ENCODE peak calls at places on chromosome 18, in seven cellular contexts. P is GM12878, I is fibroblast of pulmonary artery, E is K562, Y is hepatocyte, D is choroid plexus epithelial cell, Q is cardiac fibroblast. V is an unnamed sample.

GRCh38 chr18:43751835-43752234 is 474.5 kb upstream of the SYT4 start:
- DNase-seq in P (no peak), I (no peak), E (no peak), Y (no peak), D (no peak), Q (no peak), V (no peak)

GRCh38 chr18:77065221-77065981 is 67.2 kb downstream of the MBP start:
- DNase-seq in P (peak), I (peak), E (no peak), Y (peak), D (peak), Q (peak), V (peak)

GRCh38 chr18:907880-908512 is 3.3 kb downstream of the ADCYAP1 start:
- DNase-seq in P (no peak), I (no peak), E (no peak), Y (no peak), D (no peak), Q (no peak), V (no peak)

GRCh38 chr18:51041677-51042076 is 11.7 kb downstream of the SMAD4 start:
- DNase-seq in P (no peak), I (no peak), E (no peak), Y (no peak), D (no peak), Q (no peak), V (no peak)

GRCh38 chr18:44895176-44895798 is 214.6 kb downstream of the SETBP1 start:
- DNase-seq in P (peak), I (peak), E (peak), Y (peak), D (peak), Q (peak), V (peak)

GRCh38 chr18:70291295-70291574 is 2.4 kb downstream of the SOCS6 start:
- DNase-seq in P (no peak), I (no peak), E (no peak), Y (no peak), D (no peak), Q (no peak), V (no peak)

GRCh38 chr18:7737483-7737882 is 170.4 kb downstream of the PTPRM start:
- DNase-seq in P (no peak), I (no peak), E (no peak), Y (no peak), D (no peak), Q (no peak), V (no peak)

GRCh38 chr18:427005-427404 is 73.5 kb downstream of the COLEC12 start:
- DNase-seq in P (no peak), I (peak), E (no peak), Y (peak), D (peak), Q (peak), V (peak)

GRCh38 chr18:36296591-36297418 is 708 bp upstream of the FHOD3 start:
- DNase-seq in P (no peak), I (peak), E (peak), Y (peak), D (peak), Q (peak), V (peak)

GRCh38 chr18:41744664-41745063 is 210.4 kb upstream of the PIK3C3 start:
- DNase-seq in P (no peak), I (peak), E (no peak), Y (no peak), D (no peak), Q (peak), V (no peak)

GRCh38 chr18:39486268-39486667 is 1920.7 kb upstream of the CELF4 start:
- DNase-seq in P (no peak), I (no peak), E (no peak), Y (no peak), D (no peak), Q (no peak), V (no peak)
- TF ChIP-seq CTCF in P (no peak), I (peak), E (no peak), Y (no peak), D (peak), Q (no peak), V (no peak)

GRCh38 chr18:58361212-58361611 is 267.7 kb downstream of the ALPK2 start:
- DNase-seq in P (no peak), I (peak), E (no peak), Y (no peak), D (peak), Q (peak), V (no peak)
- H3K4me3 ChIP-seq in P (no peak), I (peak), E (no peak), Y (no peak), D (no peak), Q (peak), V (no peak)

DNA sequence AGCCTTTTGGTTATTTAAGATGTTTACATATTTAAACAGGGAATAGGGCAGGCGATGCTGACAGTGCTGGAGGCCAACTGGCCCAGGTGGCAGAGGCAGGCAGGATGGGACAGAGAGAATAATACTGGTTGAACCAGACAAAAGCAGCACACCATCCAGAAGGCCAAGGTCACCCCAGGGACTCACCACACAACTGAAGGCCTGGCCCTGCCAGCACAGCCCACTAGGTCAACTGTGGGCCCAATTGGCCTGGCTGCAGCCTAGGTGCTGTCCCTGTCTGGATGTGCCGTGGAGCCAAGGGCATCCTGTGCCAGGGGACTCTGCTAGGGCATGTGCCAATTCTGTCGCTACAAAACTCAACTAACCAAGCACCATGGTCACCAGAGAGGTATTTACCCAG is 69.2 kb downstream of the RNF152 start:
- DNase-seq in P (no peak), I (no peak), E (no peak), Y (no peak), D (no peak), Q (no peak), V (no peak)
- TF ChIP-seq CTCF in P (no peak), I (no peak), E (no peak), Y (no peak), D (no peak), Q (no peak), V (no peak)

GRCh38 chr18:49020129-49020528 is 69.4 kb upstream of the SMAD7 start:
- DNase-seq in P (no peak), I (no peak), E (no peak), Y (peak), D (no peak), Q (no peak), V (no peak)
- H3K4me3 ChIP-seq in P (no peak), I (no peak), E (no peak), Y (no peak), D (no peak), Q (no peak), V (no peak)

DNA sequence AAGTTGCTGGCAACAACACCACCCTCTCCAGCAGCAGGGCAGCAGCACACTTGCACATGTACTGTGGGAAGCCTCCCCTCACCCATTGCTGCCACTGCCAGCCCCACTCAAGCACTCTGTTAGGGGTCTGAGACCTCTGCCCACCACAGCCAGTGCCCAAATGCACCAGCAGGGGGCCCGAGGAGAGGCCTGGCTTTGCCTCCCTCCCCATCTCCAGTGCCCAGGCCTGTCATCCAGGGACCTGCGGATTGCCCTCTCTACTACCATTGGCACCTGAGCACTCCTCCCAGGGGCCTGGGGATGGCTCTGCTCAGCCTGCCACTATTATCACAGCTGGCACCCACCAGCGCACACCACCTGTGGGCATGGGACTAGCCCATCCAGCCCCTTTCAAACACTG is 175.7 kb downstream of the PMAIP1 start:
- DNase-seq in P (no peak), I (no peak), E (no peak), Y (no peak), D (no peak), Q (no peak), V (no peak)
- TF ChIP-seq CTCF in P (no peak), I (no peak), E (no peak), Y (no peak), D (no peak), Q (no peak), V (no peak)

GRCh38 chr18:34085140-34085739 is 139.5 kb downstream of the NOL4 start:
- DNase-seq in P (no peak), I (no peak), E (no peak), Y (no peak), D (no peak), Q (no peak), V (no peak)

GRCh38 chr18:34084635-34085034 is 140.1 kb downstream of the NOL4 start:
- DNase-seq in P (no peak), I (no peak), E (no peak), Y (no peak), D (no peak), Q (no peak), V (no peak)

GRCh38 chr18:34086370-34086769 is 138.3 kb downstream of the NOL4 start:
- DNase-seq in P (no peak), I (no peak), E (no peak), Y (no peak), D (no peak), Q (no peak), V (no peak)

GRCh38 chr18:34083910-34084309 is 140.8 kb downstream of the NOL4 start:
- DNase-seq in P (no peak), I (no peak), E (no peak), Y (peak), D (no peak), Q (no peak), V (no peak)
- H3K4me3 ChIP-seq in P (no peak), I (no peak), E (no peak), Y (no peak), D (no peak), Q (no peak), V (no peak)

GRCh38 chr18:33440011-33440383 is 524 bp downstream of the CCDC178 start:
- DNase-seq in P (no peak), I (peak), E (peak), Y (peak), D (peak), Q (peak), V (peak)
- TF ChIP-seq CTCF in P (no peak), I (peak), E (peak), Y (peak), D (peak), Q (peak), V (peak)

V was measured in fibroblast of the aortic adventitia.